ENCODE peak calls at places on chromosomes 12 and 14, in five cellular contexts. C is type B pancreatic cell, U is omental fat pad, I is psoas muscle, G is PC-3. J is an unnamed sample.

GRCh38 chr12:78402366-78403134 is 462.0 kb upstream of the SYT1 start:
- DNase-seq in I (no peak), U (no peak), G (no peak), C (no peak), J (no peak)

GRCh38 chr14:32635103-32635719 is 303.5 kb upstream of the NPAS3 start:
- DNase-seq in C (no peak), G (peak; percentile 48), U (no peak), I (no peak), J (no peak)

GRCh38 chr12:94590428-94590827 is 59.9 kb downstream of the TMCC3 start:
- DNase-seq in G (no peak), U (no peak), C (no peak), I (no peak), J (peak; percentile 11)

GRCh38 chr12:24982250-24982649 is 33.3 kb upstream of the BCAT1 start:
- DNase-seq in U (no peak), I (no peak), G (no peak), C (no peak), J (no peak)

GRCh38 chr12:122202017-122202416 is 1.5 kb upstream of the B3GNT4 start:
- DNase-seq in U (no peak), I (no peak), C (no peak), G (no peak), J (no peak)

GRCh38 chr12:47791874-47792273 is 18.8 kb downstream of the SLC48A1 start:
- DNase-seq in U (no peak), I (peak; percentile 51), C (no peak), G (no peak), J (no peak)

GRCh38 chr12:127583041-127583440 is 683.9 kb upstream of the TMEM132C start:
- DNase-seq in C (no peak), G (peak; percentile 73), U (no peak), I (no peak), J (no peak)

GRCh38 chr12:129161511-129161910 is 308.2 kb downstream of the GLT1D1 start:
- DNase-seq in I (no peak), U (no peak), G (no peak), C (no peak), J (no peak)

GRCh38 chr14:75277796-75278421 is 719 bp upstream of the FOS start:
- DNase-seq in C (no peak), G (no peak), U (no peak), I (no peak), J (no peak)

GRCh38 chr14:55054098-55054497 is 2.7 kb downstream of the MAPK1IP1L start:
- DNase-seq in I (no peak), G (no peak), U (no peak), C (no peak), J (no peak)

GRCh38 chr12:52515927-52516831 is 4.0 kb downstream of the KRT5 start:
- DNase-seq in C (no peak), I (no peak), G (peak; percentile 69), U (no peak), J (peak; percentile 23)

GRCh38 chr14:78074546-78074945 is 95.6 kb upstream of the NRXN3 start:
- DNase-seq in C (no peak), G (no peak), I (no peak), U (no peak), J (no peak)

GRCh38 chr12:113239288-113239771 is 18.1 kb downstream of the TPCN1 start:
- DNase-seq in U (no peak), C (no peak), I (peak; percentile 70), G (peak; percentile 34), J (no peak)

GRCh38 chr14:91919814-91920213 is 27.7 kb downstream of the FBLN5 start:
- DNase-seq in G (no peak), I (peak; percentile 76), U (no peak), C (no peak), J (no peak)

GRCh38 chr12:120224304-120225199 is 23.6 kb upstream of the RPLP0 start:
- DNase-seq in C (no peak), U (no peak), G (no peak), I (no peak), J (no peak)

GRCh38 chr12:71780207-71780822 is 25.7 kb downstream of the RAB21 start:
- DNase-seq in C (no peak), U (no peak), I (no peak), G (peak; percentile 63), J (no peak)

GRCh38 chr14:105836730-105837129 is 310.3 kb downstream of the TMEM121 start:
- DNase-seq in G (no peak), U (no peak), I (no peak), C (no peak), J (no peak)

GRCh38 chr12:29552324-29552927 is 54.9 kb upstream of the OVCH1 start:
- DNase-seq in G (peak; percentile 83), C (peak; percentile 78), I (peak; percentile 79), U (no peak), J (peak; percentile 87)

GRCh38 chr12:72141381-72141780 is 130.8 kb upstream of the TRHDE start:
- DNase-seq in U (no peak), C (no peak), I (no peak), G (peak; percentile 61), J (no peak)

GRCh38 chr12:75635606-75636444 is 124.4 kb upstream of the KRR1 start:
- DNase-seq in I (no peak), C (no peak), U (no peak), G (peak; percentile 85), J (no peak)

GRCh38 chr14:46433381-46433780 is 218.2 kb downstream of the RPL10L start:
- DNase-seq in G (no peak), I (no peak), U (no peak), C (no peak), J (no peak)

GRCh38 chr12:116876151-116876869 is 4.9 kb downstream of the HRK start:
- DNase-seq in U (no peak), I (no peak), C (no peak), G (no peak), J (no peak)

GRCh38 chr14:60654303-60654925 is 5.1 kb upstream of the SIX1 start:
- DNase-seq in C (no peak), U (no peak), I (no peak), G (peak; percentile 37), J (no peak)

GRCh38 chr12:6376079-6376941 is 947 bp upstream of the SCNN1A start:
- DNase-seq in G (no peak), U (no peak), I (peak; percentile 65), C (no peak), J (no peak)
- TF ChIP-seq CTCF in G (no peak), U (no peak), I (peak; percentile 25), C (peak; percentile 54), J (peak; percentile 51)

DNA sequence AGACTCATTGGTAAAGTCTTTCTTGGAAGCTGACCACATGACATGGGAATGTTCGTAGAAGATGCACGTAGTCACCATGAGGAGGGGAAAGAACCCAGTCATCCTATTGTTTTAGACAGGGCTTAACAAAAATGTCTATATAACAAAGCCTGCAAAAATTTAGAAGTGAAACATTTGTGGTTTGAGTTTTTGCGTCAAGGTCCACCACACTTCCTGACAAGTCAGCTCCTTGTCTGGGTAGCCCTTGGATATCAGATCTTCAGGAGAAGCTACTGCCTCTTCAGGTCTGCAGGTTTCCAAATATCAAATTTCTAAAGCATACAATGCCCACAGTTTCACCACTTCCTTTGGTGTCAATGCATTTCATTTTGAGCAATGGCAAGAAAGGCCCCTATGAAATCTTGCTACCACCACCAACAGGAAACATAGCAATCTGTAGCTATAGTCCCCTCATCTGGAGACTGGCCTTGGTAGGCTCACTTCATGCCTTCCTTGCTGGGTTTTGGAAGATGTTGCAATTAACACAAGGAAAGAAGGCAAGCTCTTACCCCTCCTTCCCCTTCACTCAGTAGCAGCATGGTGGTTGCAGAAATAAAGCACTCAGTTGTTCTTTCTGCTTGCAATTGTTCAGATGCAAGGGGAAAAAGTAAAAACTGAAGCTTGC is 235.2 kb downstream of the PCNX1 start:
- DNase-seq in G (peak; percentile 96), U (no peak), I (no peak), C (no peak), J (no peak)
- TF ChIP-seq CTCF in G (no peak), U (no peak), I (no peak), C (no peak), J (no peak)

GRCh38 chr12:44497044-44497443 is 379.1 kb downstream of the NELL2 start:
- DNase-seq in I (no peak), C (no peak), G (peak; percentile 9), U (no peak), J (no peak)
- TF ChIP-seq CTCF in I (no peak), C (peak; percentile 51), G (peak; percentile 49), U (no peak), J (no peak)

GRCh38 chr14:39731912-39732311 is 299.7 kb upstream of the FBXO33 start:
- DNase-seq in U (no peak), G (peak; percentile 21), C (no peak), I (no peak), J (no peak)
- TF ChIP-seq CTCF in U (no peak), G (peak; percentile 65), C (peak; percentile 34), I (no peak), J (no peak)

GRCh38 chr12:8562310-8562709 is 21.6 kb upstream of the CLEC4E start:
- DNase-seq in C (no peak), U (no peak), I (no peak), G (no peak), J (no peak)
- TF ChIP-seq CTCF in C (no peak), U (no peak), I (no peak), G (peak; percentile 38), J (no peak)

GRCh38 chr12:50597200-50598195 is 92.7 kb downstream of the DIP2B start:
- DNase-seq in I (no peak), U (no peak), C (no peak), G (peak; percentile 83), J (peak; percentile 38)
- TF ChIP-seq CTCF in I (no peak), U (no peak), C (no peak), G (peak; percentile 47), J (peak; percentile 23)

GRCh38 chr14:96757456-96757855 is 39.7 kb upstream of the VRK1 start:
- DNase-seq in U (no peak), G (no peak), I (no peak), C (no peak), J (no peak)
- TF ChIP-seq CTCF in U (no peak), G (no peak), I (no peak), C (no peak), J (no peak)

J was measured in osteocyte.